ENCODE peak calls at places on chromosomes 5 and 9, in four cellular contexts. J is A549, T is GM23338, Q is H9. M is an unnamed sample. For H3K4me1, the result is how much of the 10 kb centered on the place peaks cover.

GRCh38 chr5:86115164-86115563 is 502.6 kb upstream of the COX7C start:
- DNase-seq in J (no peak), T (no peak), Q (no peak), M (no peak)

GRCh38 chr9:89427621-89428221 is 70.2 kb downstream of the SEMA4D start:
- DNase-seq in J (no peak), T (no peak), Q (no peak), M (no peak)

GRCh38 chr9:110255064-110255416 is 1.3 kb downstream of the TXN start:
- DNase-seq in J (no peak), T (peak), Q (peak), M (no peak)

GRCh38 chr5:44719856-44720255 is 88.9 kb upstream of the MRPS30 start:
- DNase-seq in J (no peak), T (no peak), Q (no peak), M (no peak)

GRCh38 chr5:60366489-60366888 is 333.5 kb downstream of the DEPDC1B start:
- DNase-seq in J (no peak), T (no peak), Q (no peak), M (no peak)

GRCh38 chr5:179123109-179123426 is 62.9 kb downstream of the ZNF354C start:
- DNase-seq in J (no peak), T (no peak), Q (no peak), M (no peak)

GRCh38 chr5:178994580-178995340 is at the start of gene GRM6:
- DNase-seq in J (no peak), T (peak), Q (peak), M (no peak)

GRCh38 chr5:126369995-126370731 is 53.0 kb upstream of the GRAMD2B start:
- DNase-seq in J (peak), T (peak), Q (no peak), M (no peak)

GRCh38 chr5:175696139-175696854 is 38.4 kb downstream of the HRH2 start:
- DNase-seq in J (peak), T (peak), Q (peak), M (no peak)

GRCh38 chr9:77848897-77849296 is 182.7 kb downstream of the GNAQ start:
- DNase-seq in J (peak), T (no peak), Q (no peak), M (peak)

GRCh38 chr5:82560546-82560945 is 282.4 kb upstream of the RPS23 start:
- DNase-seq in J (no peak), T (no peak), Q (no peak), M (no peak)

GRCh38 chr9:113221800-113222481 is 597 bp downstream of the SLC31A1 start:
- DNase-seq in J (no peak), T (no peak), Q (no peak), M (no peak)

GRCh38 chr5:66643383-66643782 is 47.2 kb downstream of the MAST4 start:
- DNase-seq in J (no peak), T (no peak), Q (no peak), M (no peak)

GRCh38 chr5:134099939-134100282 is 14.6 kb upstream of the TCF7 start:
- DNase-seq in J (no peak), T (no peak), Q (peak), M (no peak)

GRCh38 chr5:134101686-134102439 is 12.6 kb upstream of the TCF7 start:
- DNase-seq in J (peak), T (peak), Q (peak), M (no peak)

GRCh38 chr5:134099288-134099872 is 15.1 kb upstream of the TCF7 start:
- DNase-seq in J (no peak), T (no peak), Q (no peak), M (no peak)

GRCh38 chr5:134098690-134099089 is 15.8 kb upstream of the TCF7 start:
- DNase-seq in J (no peak), T (no peak), Q (no peak), M (no peak)

GRCh38 chr5:134100283-134101011 is 14.0 kb upstream of the TCF7 start:
- DNase-seq in J (peak), T (peak), Q (peak), M (no peak)
- H3K4me1 ChIP-seq in J (under half), T (under half), Q (under half), M (under half)

DNA sequence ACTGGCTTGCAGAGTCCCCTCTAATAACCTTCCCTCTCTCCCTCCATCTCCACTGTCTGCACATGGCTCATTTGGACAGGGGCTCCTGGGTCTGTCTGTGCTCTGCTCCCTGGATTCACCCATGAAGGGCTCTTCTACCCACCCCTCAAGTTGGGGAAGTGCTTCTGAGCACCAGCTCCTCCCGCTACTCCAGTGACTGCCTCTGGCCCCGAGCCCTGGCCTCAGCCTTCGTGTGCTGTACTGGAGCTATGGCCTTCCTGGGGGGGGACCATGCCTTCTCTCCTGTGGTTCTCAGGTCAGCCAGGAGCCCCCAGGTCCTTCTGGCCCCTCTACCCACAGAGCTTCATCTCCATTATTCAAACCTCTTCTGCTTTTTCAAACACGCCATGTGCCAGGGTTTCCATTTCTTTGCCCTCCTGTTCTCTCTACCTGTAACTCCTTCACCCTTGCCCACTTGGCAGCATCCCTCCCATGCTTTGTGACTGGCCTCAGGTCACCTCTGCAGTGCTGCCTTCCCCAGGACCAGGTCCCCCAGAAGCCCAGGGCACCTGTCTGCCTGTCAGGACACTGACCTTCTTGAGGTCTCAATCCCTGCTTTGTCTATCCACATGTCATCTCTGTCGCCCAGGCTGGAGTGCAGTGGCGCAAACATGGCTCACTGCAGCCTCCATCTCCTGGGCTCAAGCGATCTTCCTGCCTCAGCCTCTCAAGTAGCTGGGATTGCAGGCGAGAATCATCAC is 9.5 kb downstream of the SH3PXD2B start:
- DNase-seq in J (no peak), T (no peak), Q (no peak), M (no peak)
- H3K4me1 ChIP-seq in J (under half), T (under half), Q (under half), M (half or more)

DNA sequence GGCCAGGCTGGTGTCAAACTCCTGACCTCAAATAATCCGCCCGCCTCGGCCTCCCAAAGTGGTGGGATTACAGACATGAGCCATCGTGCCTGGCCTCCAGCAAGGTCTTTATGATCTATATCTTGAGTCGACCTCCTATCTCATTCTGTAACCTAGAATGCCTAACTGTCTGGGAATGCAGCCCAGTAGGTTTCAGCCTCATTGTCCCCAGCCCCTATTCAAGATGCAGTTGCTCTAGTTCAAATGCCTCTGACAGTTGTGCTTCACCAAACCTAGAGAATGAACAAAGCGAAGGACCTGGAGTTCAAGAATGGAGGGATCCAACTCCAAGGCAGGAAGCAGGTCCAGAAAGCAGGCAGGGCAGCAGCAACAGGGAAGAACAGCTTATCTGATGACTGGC is 30.8 kb downstream of the GLRX start:
- DNase-seq in J (no peak), T (no peak), Q (no peak), M (no peak)
- H3K4me1 ChIP-seq in J (half or more), T (under half), Q (under half), M (under half)

DNA sequence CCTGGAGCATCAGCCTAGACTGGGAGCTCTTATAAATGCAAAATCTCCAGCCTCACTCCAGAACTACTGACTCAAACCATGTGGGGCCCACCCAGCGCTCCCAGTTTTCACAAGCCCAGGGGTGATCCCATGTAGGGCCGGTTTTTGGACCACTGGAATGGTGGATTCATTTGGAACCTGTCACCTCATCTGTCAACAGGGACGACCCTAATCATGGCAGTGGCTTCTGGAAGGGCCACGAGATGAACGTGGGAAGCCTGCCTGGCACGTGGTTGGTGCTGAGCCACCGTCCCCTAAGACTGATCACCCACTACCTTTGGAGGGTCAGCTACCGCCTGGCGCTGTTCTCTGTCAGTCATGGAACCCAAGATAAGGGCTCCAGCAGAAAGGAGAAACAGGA is 16.9 kb upstream of the PHF19 start:
- DNase-seq in J (no peak), T (no peak), Q (no peak), M (no peak)
- H3K4me1 ChIP-seq in J (under half), T (under half), Q (under half), M (under half)

GRCh38 chr5:6717247-6717646 is 4.0 kb downstream of the TENT4A start:
- DNase-seq in J (no peak), T (no peak), Q (no peak), M (no peak)

GRCh38 chr5:6715758-6716633 is 2.8 kb downstream of the TENT4A start:
- DNase-seq in J (no peak), T (no peak), Q (no peak), M (no peak)

GRCh38 chr5:6717687-6718086 is 4.5 kb downstream of the TENT4A start:
- DNase-seq in J (no peak), T (no peak), Q (no peak), M (no peak)

GRCh38 chr5:6715271-6715670 is 2.0 kb downstream of the TENT4A start:
- DNase-seq in J (no peak), T (no peak), Q (no peak), M (no peak)

GRCh38 chr5:6716634-6717149 is 3.5 kb downstream of the TENT4A start:
- DNase-seq in J (no peak), T (no peak), Q (no peak), M (no peak)
- H3K4me1 ChIP-seq in J (under half), T (under half), Q (under half), M (under half)

GRCh38 chr9:38053697-38054461 is 15.1 kb downstream of the SHB start:
- DNase-seq in J (no peak), T (no peak), Q (no peak), M (no peak)
- H3K4me1 ChIP-seq in J (half or more), T (under half), Q (under half), M (under half)

DNA sequence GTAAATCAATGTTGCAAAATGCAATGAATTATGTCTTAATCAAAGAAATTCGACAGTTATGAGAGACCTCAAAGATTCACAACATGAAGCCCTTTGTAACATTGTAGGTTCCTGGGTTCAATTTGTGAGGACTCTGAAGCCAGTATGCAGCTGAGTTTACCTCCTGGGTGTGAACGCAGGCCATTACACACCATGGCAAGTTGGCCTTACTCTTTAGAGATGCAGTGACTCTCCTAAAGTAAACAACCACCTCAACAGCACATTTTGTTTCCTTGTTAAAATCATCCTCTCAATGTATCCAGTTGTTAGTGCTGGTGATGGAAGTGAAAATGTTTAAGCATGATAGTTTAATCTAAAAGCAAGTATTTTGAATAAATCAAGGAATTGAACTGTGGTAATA is 73.8 kb downstream of the JAKMIP2 start:
- DNase-seq in J (no peak), T (peak), Q (no peak), M (no peak)
- H3K4me1 ChIP-seq in J (under half), T (under half), Q (under half), M (under half)

GRCh38 chr9:93287593-93287992 is 103.7 kb downstream of the WNK2 start:
- DNase-seq in J (no peak), T (no peak), Q (no peak), M (no peak)

GRCh38 chr9:93290495-93291434 is 106.8 kb downstream of the WNK2 start:
- DNase-seq in J (no peak), T (peak), Q (peak), M (no peak)

GRCh38 chr9:93287189-93287552 is 103.2 kb downstream of the WNK2 start:
- DNase-seq in J (no peak), T (no peak), Q (no peak), M (no peak)

GRCh38 chr9:93288341-93288740 is 104.4 kb downstream of the WNK2 start:
- DNase-seq in J (no peak), T (peak), Q (peak), M (no peak)

GRCh38 chr9:93288891-93289883 is 105.2 kb downstream of the WNK2 start:
- DNase-seq in J (peak), T (peak), Q (peak), M (no peak)
- H3K4me1 ChIP-seq in J (under half), T (under half), Q (under half), M (under half)

GRCh38 chr9:131254107-131254491 is 22.2 kb downstream of the FAM78A start:
- DNase-seq in J (no peak), T (peak), Q (no peak), M (no peak)
- H3K4me1 ChIP-seq in J (under half), T (under half), Q (under half), M (under half)

GRCh38 chr9:33151601-33152000 is 15.5 kb downstream of the B4GALT1 start:
- DNase-seq in J (no peak), T (no peak), Q (no peak), M (no peak)

GRCh38 chr9:33146298-33146697 is 20.8 kb downstream of the B4GALT1 start:
- DNase-seq in J (no peak), T (no peak), Q (no peak), M (no peak)

GRCh38 chr9:33151007-33151557 is 16.1 kb downstream of the B4GALT1 start:
- DNase-seq in J (peak), T (no peak), Q (no peak), M (no peak)

GRCh38 chr9:33148367-33149019 is 18.6 kb downstream of the B4GALT1 start:
- DNase-seq in J (no peak), T (no peak), Q (no peak), M (no peak)

DNA sequence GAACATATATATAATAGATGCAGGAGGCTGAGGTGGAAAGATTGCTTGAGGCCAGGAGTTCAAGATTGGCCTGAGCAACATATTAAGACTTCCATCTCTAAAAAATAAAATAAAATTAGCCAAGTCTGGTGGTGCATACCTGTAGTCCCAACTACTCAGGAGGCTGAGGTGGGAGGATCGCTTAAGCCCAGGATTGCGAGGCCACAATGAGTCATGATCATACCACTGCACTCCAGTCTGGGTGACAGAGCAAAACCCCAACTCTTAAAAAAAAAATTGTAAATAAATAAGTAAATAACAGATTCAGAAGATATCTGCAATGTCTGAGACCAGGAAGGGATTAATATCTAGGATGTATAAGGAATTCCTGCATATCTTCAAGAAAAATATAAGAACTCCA is 19.4 kb downstream of the B4GALT1 start:
- DNase-seq in J (no peak), T (no peak), Q (no peak), M (no peak)
- H3K4me1 ChIP-seq in J (half or more), T (under half), Q (under half), M (half or more)